ENCODE peak calls at places on chromosomes 2 and 18, in eight cellular contexts. G is osteocyte, O is amniotic stem cell, N is kidney tubule cell, M is A549, L is uterus, F is NCI-H2081, S is brain microvascular endothelial cell. K is an unnamed sample.

GRCh38 chr18:8776013-8776515 is 70.7 kb downstream of the MTCL1 start:
- DNase-seq in G (no peak), O (no peak), N (no peak), M (no peak), L (no peak), F (no peak), S (no peak), K (no peak)

GRCh38 chr18:23689031-23689615 is at the start of gene LAMA3:
- DNase-seq in G (no peak), O (peak), N (peak), M (peak), L (peak), F (peak), S (no peak), K (no peak)

GRCh38 chr2:28404086-28404485 is 11.4 kb downstream of the FOSL2 start:
- DNase-seq in G (no peak), O (no peak), N (no peak), M (no peak), L (no peak), F (no peak), S (no peak), K (no peak)

GRCh38 chr2:197777823-197778407 is 7.2 kb downstream of the BOLL start:
- DNase-seq in G (no peak), O (no peak), N (peak), M (peak), L (no peak), F (peak), S (no peak), K (no peak)

GRCh38 chr2:64204006-64204632 is 59.9 kb upstream of the PELI1 start:
- DNase-seq in G (no peak), O (no peak), N (peak), M (no peak), L (no peak), F (no peak), S (peak), K (no peak)

GRCh38 chr2:7269993-7270392 is 352.8 kb downstream of the RNF144A start:
- DNase-seq in G (no peak), O (no peak), N (no peak), M (no peak), L (no peak), F (peak), S (no peak), K (no peak)

GRCh38 chr2:101197215-101197745 is 46.1 kb upstream of the TBC1D8 start:
- DNase-seq in G (no peak), O (no peak), N (no peak), M (peak), L (no peak), F (no peak), S (no peak), K (no peak)

GRCh38 chr2:20633794-20634259 is 17.1 kb downstream of the HS1BP3 start:
- DNase-seq in G (no peak), O (no peak), N (peak), M (no peak), L (no peak), F (peak), S (no peak), K (no peak)

GRCh38 chr2:178009813-178010212 is 62.8 kb downstream of the PDE11A start:
- DNase-seq in G (no peak), O (no peak), N (no peak), M (no peak), L (no peak), F (no peak), S (no peak), K (no peak)

GRCh38 chr18:5106730-5107129 is 90.3 kb downstream of the AKAIN1 start:
- DNase-seq in G (no peak), O (no peak), N (peak), M (no peak), L (no peak), F (peak), S (no peak), K (no peak)

GRCh38 chr2:192749606-192750200 is 555.0 kb upstream of the TMEFF2 start:
- DNase-seq in G (no peak), O (peak), N (peak), M (no peak), L (no peak), F (peak), S (no peak), K (no peak)

GRCh38 chr2:24820175-24820513 is 26.9 kb downstream of the CENPO start:
- DNase-seq in G (peak), O (no peak), N (no peak), M (no peak), L (no peak), F (no peak), S (no peak), K (no peak)

GRCh38 chr2:123091471-123091870 is 933.6 kb upstream of the CNTNAP5 start:
- DNase-seq in G (no peak), O (no peak), N (no peak), M (no peak), L (no peak), F (no peak), S (no peak), K (no peak)

GRCh38 chr2:59462418-59463197 is 1090.8 kb downstream of the BCL11A start:
- DNase-seq in G (no peak), O (no peak), N (no peak), M (no peak), L (no peak), F (peak), S (no peak), K (no peak)

GRCh38 chr2:1591461-1591770 is 152.9 kb downstream of the PXDN start:
- DNase-seq in G (no peak), O (no peak), N (peak), M (no peak), L (no peak), F (no peak), S (no peak), K (no peak)

GRCh38 chr2:219433666-219434467 is 776 bp upstream of the SPEG start:
- DNase-seq in G (no peak), O (no peak), N (peak), M (no peak), L (peak), F (peak), S (peak), K (peak)

GRCh38 chr2:235551965-235552364 is 58.1 kb downstream of the AGAP1 start:
- DNase-seq in G (no peak), O (no peak), N (peak), M (peak), L (no peak), F (peak), S (peak), K (no peak)

GRCh38 chr2:67453365-67453764 is 56.2 kb downstream of the ETAA1 start:
- DNase-seq in G (no peak), O (no peak), N (peak), M (no peak), L (no peak), F (no peak), S (peak), K (no peak)

GRCh38 chr2:183349046-183349445 is 224.8 kb downstream of the NUP35 start:
- DNase-seq in G (no peak), O (no peak), N (no peak), M (no peak), L (no peak), F (no peak), S (no peak), K (no peak)

GRCh38 chr2:119326938-119327337 is 39.7 kb downstream of the C2orf76 start:
- DNase-seq in G (no peak), O (no peak), N (no peak), M (no peak), L (no peak), F (no peak), S (no peak), K (no peak)

GRCh38 chr2:27152796-27153464 is 4.1 kb downstream of the TCF23 start:
- DNase-seq in G (no peak), O (no peak), N (peak), M (no peak), L (no peak), F (peak), S (peak), K (peak)

GRCh38 chr2:53202063-53202462 is 565.5 kb upstream of the CHAC2 start:
- DNase-seq in G (no peak), O (peak), N (peak), M (no peak), L (no peak), F (peak), S (peak), K (no peak)

GRCh38 chr2:47662547-47662946 is 120.4 kb upstream of the MSH6 start:
- DNase-seq in G (no peak), O (no peak), N (no peak), M (no peak), L (no peak), F (no peak), S (no peak), K (no peak)

GRCh38 chr2:215535726-215536125 is 99.9 kb upstream of the FN1 start:
- DNase-seq in G (no peak), O (no peak), N (no peak), M (no peak), L (no peak), F (no peak), S (no peak), K (no peak)

GRCh38 chr2:29259221-29259620 is 144.0 kb downstream of the CLIP4 start:
- DNase-seq in G (no peak), O (no peak), N (no peak), M (no peak), L (no peak), F (no peak), S (no peak), K (no peak)

GRCh38 chr2:232434091-232434490 is 21.9 kb upstream of the ALPI start:
- DNase-seq in G (no peak), O (no peak), N (no peak), M (no peak), L (no peak), F (no peak), S (no peak), K (no peak)

GRCh38 chr2:107607054-107607453 is 219.6 kb upstream of the RGPD4 start:
- DNase-seq in G (no peak), O (no peak), N (no peak), M (no peak), L (no peak), F (no peak), S (no peak), K (no peak)

GRCh38 chr2:121596221-121597080 is 52.8 kb downstream of the CLASP1 start:
- DNase-seq in G (no peak), O (peak), N (peak), M (peak), L (no peak), F (peak), S (peak), K (no peak)

GRCh38 chr2:216284708-216285107 is 87.6 kb downstream of the MARCHF4 start:
- DNase-seq in G (no peak), O (no peak), N (no peak), M (no peak), L (no peak), F (no peak), S (no peak), K (no peak)

GRCh38 chr2:159146930-159147666 is 139.4 kb downstream of the WDSUB1 start:
- DNase-seq in G (no peak), O (no peak), N (no peak), M (no peak), L (no peak), F (peak), S (no peak), K (no peak)

GRCh38 chr2:27024188-27024587 is 8.6 kb upstream of the TMEM214 start:
- DNase-seq in G (no peak), O (no peak), N (no peak), M (peak), L (no peak), F (no peak), S (no peak), K (no peak)

GRCh38 chr2:9757430-9758287 is 85.6 kb upstream of the TAF1B start:
- DNase-seq in G (no peak), O (no peak), N (peak), M (no peak), L (no peak), F (no peak), S (no peak), K (no peak)

GRCh38 chr2:132037527-132038178 is 124.1 kb downstream of the ANKRD30BL start:
- DNase-seq in G (no peak), O (no peak), N (peak), M (no peak), L (no peak), F (peak), S (no peak), K (no peak)

GRCh38 chr2:42935692-42936631 is 143.6 kb upstream of the HAAO start:
- DNase-seq in G (no peak), O (no peak), N (no peak), M (no peak), L (no peak), F (peak), S (no peak), K (peak)

GRCh38 chr2:33275689-33276444 is 200.6 kb upstream of the RASGRP3 start:
- DNase-seq in G (no peak), O (peak), N (peak), M (peak), L (peak), F (peak), S (peak), K (no peak)

GRCh38 chr2:226790006-226790405 is 9.6 kb downstream of the IRS1 start:
- DNase-seq in G (no peak), O (no peak), N (no peak), M (no peak), L (no peak), F (no peak), S (no peak), K (no peak)

K was measured in NCI-H1436.